ENCODE peak calls at places on chromosomes 11 and 22, in six cellular contexts. S, C, A, P, I and X are unnamed samples.

GRCh38 chr11:44840085-44840478 is 110.6 kb downstream of the TP53I11 start:
- DNase-seq in S (no peak), C (no peak), A (no peak), P (no peak), I (no peak), X (no peak)

GRCh38 chr11:12517741-12518140 is 140.4 kb downstream of the PARVA start:
- DNase-seq in S (no peak), C (no peak), A (no peak), P (no peak), I (no peak), X (no peak)

GRCh38 chr11:45665206-45665932 is at the start of gene CHST1:
- DNase-seq in S (no peak), C (peak; percentile 10), A (peak; percentile 85), P (peak; percentile 24), I (no peak), X (peak; percentile 91)

GRCh38 chr11:9219115-9219514 is 46.0 kb downstream of the DENND5A start:
- DNase-seq in S (no peak), C (no peak), A (no peak), P (no peak), I (no peak), X (no peak)

GRCh38 chr11:68715685-68716084 is 31.3 kb downstream of the GAL start:
- DNase-seq in S (no peak), C (no peak), A (no peak), P (no peak), I (no peak), X (no peak)

GRCh38 chr22:49756656-49757055 is 71.0 kb downstream of the BRD1 start:
- DNase-seq in S (no peak), C (no peak), A (no peak), P (no peak), I (no peak), X (no peak)

GRCh38 chr22:35961480-35961902 is 67.1 kb downstream of the RBFOX2 start:
- DNase-seq in S (peak; percentile 55), C (no peak), A (peak; percentile 28), P (no peak), I (peak; percentile 86), X (peak; percentile 93)

GRCh38 chr22:25081409-25081824 is 118.2 kb upstream of the CRYBB3 start:
- DNase-seq in S (no peak), C (peak; percentile 42), A (peak; percentile 56), P (peak; percentile 48), I (no peak), X (peak; percentile 79)

GRCh38 chr11:131370901-131371790 is 731 bp downstream of the NTM start:
- DNase-seq in S (no peak), C (no peak), A (no peak), P (no peak), I (no peak), X (no peak)

GRCh38 chr22:39266398-39267030 is 21.7 kb upstream of the PDGFB start:
- DNase-seq in S (no peak), C (no peak), A (no peak), P (no peak), I (peak; percentile 13), X (no peak)

GRCh38 chr11:65471410-65471762 is 27.5 kb upstream of the MALAT1 start:
- DNase-seq in S (no peak), C (no peak), A (peak; percentile 77), P (no peak), I (peak; percentile 74), X (peak; percentile 82)